ENCODE peak calls at places on chromosomes 2 and 18, in nine cellular contexts. One of them, this sample, is unnamed.

GRCh38 chr2:196233808-196234501 is 62.6 kb upstream of the STK17B start:
- ATAC-seq in aorta: peak
- ATAC-seq in activated CD8-positive, alpha-beta memory T cell treated with anti-CD3 and anti-CD28 coated beads, Interleukin-2, amount 10 ng/mL, durations not matched to agents 7 days and 5 days: peak
- ATAC-seq in gastroesophageal sphincter: peak
- ATAC-seq in PC-3: no peak
- ATAC-seq in stimulated activated effector memory CD8-positive, alpha-beta T cell treated with anti-CD3 and anti-CD28 coated beads, Interleukin-12 subunit alpha, Interleukin-12 subunit beta, amount 100 ng/mL, for 72 hours: peak
- ATAC-seq in heart right ventricle: peak
- ATAC-seq in stimulated activated naive B cell treated with anti-CD40 and anti-IgM and Interleukin-4, amounts not matched to agents 10 μg/mL and 1 μg/mL and 100 μg/mL, for 72 hours: peak
- ATAC-seq in foreskin keratinocyte: no peak
- ATAC-seq in this sample: peak

GRCh38 chr2:41768301-41768700 is 279.5 kb upstream of the PKDCC start:
- ATAC-seq in aorta: no peak
- ATAC-seq in activated CD8-positive, alpha-beta memory T cell treated with anti-CD3 and anti-CD28 coated beads, Interleukin-2, amount 10 ng/mL, durations not matched to agents 7 days and 5 days: no peak
- ATAC-seq in gastroesophageal sphincter: peak
- ATAC-seq in PC-3: no peak
- ATAC-seq in stimulated activated effector memory CD8-positive, alpha-beta T cell treated with anti-CD3 and anti-CD28 coated beads, Interleukin-12 subunit alpha, Interleukin-12 subunit beta, amount 100 ng/mL, for 72 hours: no peak
- ATAC-seq in heart right ventricle: peak
- ATAC-seq in stimulated activated naive B cell treated with anti-CD40 and anti-IgM and Interleukin-4, amounts not matched to agents 10 μg/mL and 1 μg/mL and 100 μg/mL, for 72 hours: no peak
- ATAC-seq in foreskin keratinocyte: no peak
- ATAC-seq in this sample: no peak

GRCh38 chr2:165453672-165454071 is 15.8 kb upstream of the CSRNP3 start:
- ATAC-seq in aorta: no peak
- ATAC-seq in activated CD8-positive, alpha-beta memory T cell treated with anti-CD3 and anti-CD28 coated beads, Interleukin-2, amount 10 ng/mL, durations not matched to agents 7 days and 5 days: no peak
- ATAC-seq in gastroesophageal sphincter: no peak
- ATAC-seq in PC-3: no peak
- ATAC-seq in stimulated activated effector memory CD8-positive, alpha-beta T cell treated with anti-CD3 and anti-CD28 coated beads, Interleukin-12 subunit alpha, Interleukin-12 subunit beta, amount 100 ng/mL, for 72 hours: no peak
- ATAC-seq in heart right ventricle: no peak
- ATAC-seq in stimulated activated naive B cell treated with anti-CD40 and anti-IgM and Interleukin-4, amounts not matched to agents 10 μg/mL and 1 μg/mL and 100 μg/mL, for 72 hours: no peak
- ATAC-seq in foreskin keratinocyte: no peak
- ATAC-seq in this sample: no peak

GRCh38 chr2:109436635-109437225 is 177.0 kb downstream of the SEPTIN10 start:
- ATAC-seq in aorta: peak
- ATAC-seq in activated CD8-positive, alpha-beta memory T cell treated with anti-CD3 and anti-CD28 coated beads, Interleukin-2, amount 10 ng/mL, durations not matched to agents 7 days and 5 days: no peak
- ATAC-seq in gastroesophageal sphincter: no peak
- ATAC-seq in PC-3: no peak
- ATAC-seq in stimulated activated effector memory CD8-positive, alpha-beta T cell treated with anti-CD3 and anti-CD28 coated beads, Interleukin-12 subunit alpha, Interleukin-12 subunit beta, amount 100 ng/mL, for 72 hours: no peak
- ATAC-seq in heart right ventricle: no peak
- ATAC-seq in stimulated activated naive B cell treated with anti-CD40 and anti-IgM and Interleukin-4, amounts not matched to agents 10 μg/mL and 1 μg/mL and 100 μg/mL, for 72 hours: no peak
- ATAC-seq in foreskin keratinocyte: no peak
- ATAC-seq in this sample: no peak

GRCh38 chr18:73283788-73284187 is 416.0 kb upstream of the NETO1 start:
- ATAC-seq in aorta: no peak
- ATAC-seq in activated CD8-positive, alpha-beta memory T cell treated with anti-CD3 and anti-CD28 coated beads, Interleukin-2, amount 10 ng/mL, durations not matched to agents 7 days and 5 days: no peak
- ATAC-seq in gastroesophageal sphincter: no peak
- ATAC-seq in PC-3: peak
- ATAC-seq in stimulated activated effector memory CD8-positive, alpha-beta T cell treated with anti-CD3 and anti-CD28 coated beads, Interleukin-12 subunit alpha, Interleukin-12 subunit beta, amount 100 ng/mL, for 72 hours: no peak
- ATAC-seq in heart right ventricle: no peak
- ATAC-seq in stimulated activated naive B cell treated with anti-CD40 and anti-IgM and Interleukin-4, amounts not matched to agents 10 μg/mL and 1 μg/mL and 100 μg/mL, for 72 hours: no peak
- ATAC-seq in foreskin keratinocyte: no peak
- ATAC-seq in this sample: no peak

GRCh38 chr2:233125455-233126065 is 65.4 kb downstream of the INPP5D start:
- ATAC-seq in aorta: peak
- ATAC-seq in activated CD8-positive, alpha-beta memory T cell treated with anti-CD3 and anti-CD28 coated beads, Interleukin-2, amount 10 ng/mL, durations not matched to agents 7 days and 5 days: no peak
- ATAC-seq in gastroesophageal sphincter: no peak
- ATAC-seq in PC-3: no peak
- ATAC-seq in stimulated activated effector memory CD8-positive, alpha-beta T cell treated with anti-CD3 and anti-CD28 coated beads, Interleukin-12 subunit alpha, Interleukin-12 subunit beta, amount 100 ng/mL, for 72 hours: no peak
- ATAC-seq in heart right ventricle: no peak
- ATAC-seq in stimulated activated naive B cell treated with anti-CD40 and anti-IgM and Interleukin-4, amounts not matched to agents 10 μg/mL and 1 μg/mL and 100 μg/mL, for 72 hours: no peak
- ATAC-seq in foreskin keratinocyte: no peak
- ATAC-seq in this sample: no peak

GRCh38 chr18:79556829-79557585 is 122.6 kb upstream of the CTDP1 start:
- ATAC-seq in aorta: no peak
- ATAC-seq in activated CD8-positive, alpha-beta memory T cell treated with anti-CD3 and anti-CD28 coated beads, Interleukin-2, amount 10 ng/mL, durations not matched to agents 7 days and 5 days: no peak
- ATAC-seq in gastroesophageal sphincter: no peak
- ATAC-seq in PC-3: peak
- ATAC-seq in stimulated activated effector memory CD8-positive, alpha-beta T cell treated with anti-CD3 and anti-CD28 coated beads, Interleukin-12 subunit alpha, Interleukin-12 subunit beta, amount 100 ng/mL, for 72 hours: no peak
- ATAC-seq in heart right ventricle: no peak
- ATAC-seq in stimulated activated naive B cell treated with anti-CD40 and anti-IgM and Interleukin-4, amounts not matched to agents 10 μg/mL and 1 μg/mL and 100 μg/mL, for 72 hours: no peak
- ATAC-seq in foreskin keratinocyte: no peak
- ATAC-seq in this sample: no peak

GRCh38 chr2:181999911-182000310 is 14.3 kb downstream of the PPP1R1C start:
- ATAC-seq in aorta: no peak
- ATAC-seq in activated CD8-positive, alpha-beta memory T cell treated with anti-CD3 and anti-CD28 coated beads, Interleukin-2, amount 10 ng/mL, durations not matched to agents 7 days and 5 days: no peak
- ATAC-seq in gastroesophageal sphincter: no peak
- ATAC-seq in PC-3: no peak
- ATAC-seq in stimulated activated effector memory CD8-positive, alpha-beta T cell treated with anti-CD3 and anti-CD28 coated beads, Interleukin-12 subunit alpha, Interleukin-12 subunit beta, amount 100 ng/mL, for 72 hours: no peak
- ATAC-seq in heart right ventricle: no peak
- ATAC-seq in stimulated activated naive B cell treated with anti-CD40 and anti-IgM and Interleukin-4, amounts not matched to agents 10 μg/mL and 1 μg/mL and 100 μg/mL, for 72 hours: no peak
- ATAC-seq in foreskin keratinocyte: no peak
- ATAC-seq in this sample: no peak

GRCh38 chr2:224849264-224849663 is 133.1 kb upstream of the CCDC195 start:
- ATAC-seq in aorta: no peak
- ATAC-seq in activated CD8-positive, alpha-beta memory T cell treated with anti-CD3 and anti-CD28 coated beads, Interleukin-2, amount 10 ng/mL, durations not matched to agents 7 days and 5 days: no peak
- ATAC-seq in gastroesophageal sphincter: no peak
- ATAC-seq in PC-3: peak
- ATAC-seq in stimulated activated effector memory CD8-positive, alpha-beta T cell treated with anti-CD3 and anti-CD28 coated beads, Interleukin-12 subunit alpha, Interleukin-12 subunit beta, amount 100 ng/mL, for 72 hours: no peak
- ATAC-seq in heart right ventricle: no peak
- ATAC-seq in stimulated activated naive B cell treated with anti-CD40 and anti-IgM and Interleukin-4, amounts not matched to agents 10 μg/mL and 1 μg/mL and 100 μg/mL, for 72 hours: no peak
- ATAC-seq in foreskin keratinocyte: peak
- ATAC-seq in this sample: peak

GRCh38 chr2:177026253-177026652 is 186.3 kb upstream of the HNRNPA3 start:
- ATAC-seq in aorta: no peak
- ATAC-seq in activated CD8-positive, alpha-beta memory T cell treated with anti-CD3 and anti-CD28 coated beads, Interleukin-2, amount 10 ng/mL, durations not matched to agents 7 days and 5 days: no peak
- ATAC-seq in gastroesophageal sphincter: no peak
- ATAC-seq in PC-3: no peak
- ATAC-seq in stimulated activated effector memory CD8-positive, alpha-beta T cell treated with anti-CD3 and anti-CD28 coated beads, Interleukin-12 subunit alpha, Interleukin-12 subunit beta, amount 100 ng/mL, for 72 hours: peak
- ATAC-seq in heart right ventricle: no peak
- ATAC-seq in stimulated activated naive B cell treated with anti-CD40 and anti-IgM and Interleukin-4, amounts not matched to agents 10 μg/mL and 1 μg/mL and 100 μg/mL, for 72 hours: no peak
- ATAC-seq in foreskin keratinocyte: no peak
- ATAC-seq in this sample: no peak

GRCh38 chr18:45930953-45931352 is 36.2 kb downstream of the EPG5 start:
- ATAC-seq in aorta: no peak
- ATAC-seq in activated CD8-positive, alpha-beta memory T cell treated with anti-CD3 and anti-CD28 coated beads, Interleukin-2, amount 10 ng/mL, durations not matched to agents 7 days and 5 days: no peak
- ATAC-seq in gastroesophageal sphincter: no peak
- ATAC-seq in PC-3: no peak
- ATAC-seq in stimulated activated effector memory CD8-positive, alpha-beta T cell treated with anti-CD3 and anti-CD28 coated beads, Interleukin-12 subunit alpha, Interleukin-12 subunit beta, amount 100 ng/mL, for 72 hours: no peak
- ATAC-seq in heart right ventricle: peak
- ATAC-seq in stimulated activated naive B cell treated with anti-CD40 and anti-IgM and Interleukin-4, amounts not matched to agents 10 μg/mL and 1 μg/mL and 100 μg/mL, for 72 hours: no peak
- ATAC-seq in foreskin keratinocyte: no peak
- ATAC-seq in this sample: no peak

GRCh38 chr2:239251971-239252370 is 148.8 kb downstream of the HDAC4 start:
- ATAC-seq in aorta: no peak
- ATAC-seq in activated CD8-positive, alpha-beta memory T cell treated with anti-CD3 and anti-CD28 coated beads, Interleukin-2, amount 10 ng/mL, durations not matched to agents 7 days and 5 days: no peak
- ATAC-seq in gastroesophageal sphincter: no peak
- ATAC-seq in PC-3: no peak
- ATAC-seq in stimulated activated effector memory CD8-positive, alpha-beta T cell treated with anti-CD3 and anti-CD28 coated beads, Interleukin-12 subunit alpha, Interleukin-12 subunit beta, amount 100 ng/mL, for 72 hours: no peak
- ATAC-seq in heart right ventricle: peak
- ATAC-seq in stimulated activated naive B cell treated with anti-CD40 and anti-IgM and Interleukin-4, amounts not matched to agents 10 μg/mL and 1 μg/mL and 100 μg/mL, for 72 hours: no peak
- ATAC-seq in foreskin keratinocyte: no peak
- ATAC-seq in this sample: no peak

GRCh38 chr2:45300026-45300750 is 290.9 kb upstream of the SIX2 start:
- ATAC-seq in aorta: no peak
- ATAC-seq in activated CD8-positive, alpha-beta memory T cell treated with anti-CD3 and anti-CD28 coated beads, Interleukin-2, amount 10 ng/mL, durations not matched to agents 7 days and 5 days: no peak
- ATAC-seq in gastroesophageal sphincter: no peak
- ATAC-seq in PC-3: no peak
- ATAC-seq in stimulated activated effector memory CD8-positive, alpha-beta T cell treated with anti-CD3 and anti-CD28 coated beads, Interleukin-12 subunit alpha, Interleukin-12 subunit beta, amount 100 ng/mL, for 72 hours: peak
- ATAC-seq in heart right ventricle: no peak
- ATAC-seq in stimulated activated naive B cell treated with anti-CD40 and anti-IgM and Interleukin-4, amounts not matched to agents 10 μg/mL and 1 μg/mL and 100 μg/mL, for 72 hours: no peak
- ATAC-seq in foreskin keratinocyte: no peak
- ATAC-seq in this sample: no peak

GRCh38 chr2:107585851-107586250 is 240.8 kb upstream of the RGPD4 start:
- ATAC-seq in aorta: no peak
- ATAC-seq in activated CD8-positive, alpha-beta memory T cell treated with anti-CD3 and anti-CD28 coated beads, Interleukin-2, amount 10 ng/mL, durations not matched to agents 7 days and 5 days: no peak
- ATAC-seq in gastroesophageal sphincter: no peak
- ATAC-seq in PC-3: no peak
- ATAC-seq in stimulated activated effector memory CD8-positive, alpha-beta T cell treated with anti-CD3 and anti-CD28 coated beads, Interleukin-12 subunit alpha, Interleukin-12 subunit beta, amount 100 ng/mL, for 72 hours: no peak
- ATAC-seq in heart right ventricle: no peak
- ATAC-seq in stimulated activated naive B cell treated with anti-CD40 and anti-IgM and Interleukin-4, amounts not matched to agents 10 μg/mL and 1 μg/mL and 100 μg/mL, for 72 hours: no peak
- ATAC-seq in foreskin keratinocyte: peak
- ATAC-seq in this sample: no peak

GRCh38 chr2:178363252-178363651 is 87.7 kb downstream of the PRKRA start:
- ATAC-seq in aorta: no peak
- ATAC-seq in activated CD8-positive, alpha-beta memory T cell treated with anti-CD3 and anti-CD28 coated beads, Interleukin-2, amount 10 ng/mL, durations not matched to agents 7 days and 5 days: no peak
- ATAC-seq in gastroesophageal sphincter: no peak
- ATAC-seq in PC-3: peak
- ATAC-seq in stimulated activated effector memory CD8-positive, alpha-beta T cell treated with anti-CD3 and anti-CD28 coated beads, Interleukin-12 subunit alpha, Interleukin-12 subunit beta, amount 100 ng/mL, for 72 hours: no peak
- ATAC-seq in heart right ventricle: no peak
- ATAC-seq in stimulated activated naive B cell treated with anti-CD40 and anti-IgM and Interleukin-4, amounts not matched to agents 10 μg/mL and 1 μg/mL and 100 μg/mL, for 72 hours: no peak
- ATAC-seq in foreskin keratinocyte: peak
- ATAC-seq in this sample: no peak

GRCh38 chr2:108304975-108305374 is 16.3 kb downstream of the SULT1C2 start:
- ATAC-seq in aorta: no peak
- ATAC-seq in activated CD8-positive, alpha-beta memory T cell treated with anti-CD3 and anti-CD28 coated beads, Interleukin-2, amount 10 ng/mL, durations not matched to agents 7 days and 5 days: no peak
- ATAC-seq in gastroesophageal sphincter: no peak
- ATAC-seq in PC-3: no peak
- ATAC-seq in stimulated activated effector memory CD8-positive, alpha-beta T cell treated with anti-CD3 and anti-CD28 coated beads, Interleukin-12 subunit alpha, Interleukin-12 subunit beta, amount 100 ng/mL, for 72 hours: peak
- ATAC-seq in heart right ventricle: no peak
- ATAC-seq in stimulated activated naive B cell treated with anti-CD40 and anti-IgM and Interleukin-4, amounts not matched to agents 10 μg/mL and 1 μg/mL and 100 μg/mL, for 72 hours: peak
- ATAC-seq in foreskin keratinocyte: no peak
- ATAC-seq in this sample: no peak

GRCh38 chr2:21256006-21256405 is 132.2 kb downstream of the TDRD15 start:
- ATAC-seq in aorta: no peak
- ATAC-seq in activated CD8-positive, alpha-beta memory T cell treated with anti-CD3 and anti-CD28 coated beads, Interleukin-2, amount 10 ng/mL, durations not matched to agents 7 days and 5 days: no peak
- ATAC-seq in gastroesophageal sphincter: peak
- ATAC-seq in PC-3: no peak
- ATAC-seq in stimulated activated effector memory CD8-positive, alpha-beta T cell treated with anti-CD3 and anti-CD28 coated beads, Interleukin-12 subunit alpha, Interleukin-12 subunit beta, amount 100 ng/mL, for 72 hours: no peak
- ATAC-seq in heart right ventricle: peak
- ATAC-seq in stimulated activated naive B cell treated with anti-CD40 and anti-IgM and Interleukin-4, amounts not matched to agents 10 μg/mL and 1 μg/mL and 100 μg/mL, for 72 hours: no peak
- ATAC-seq in foreskin keratinocyte: peak
- ATAC-seq in this sample: no peak

GRCh38 chr2:20430461-20431302 is 16.2 kb upstream of the RHOB start:
- ATAC-seq in aorta: no peak
- ATAC-seq in activated CD8-positive, alpha-beta memory T cell treated with anti-CD3 and anti-CD28 coated beads, Interleukin-2, amount 10 ng/mL, durations not matched to agents 7 days and 5 days: peak
- ATAC-seq in gastroesophageal sphincter: peak
- ATAC-seq in PC-3: peak
- ATAC-seq in stimulated activated effector memory CD8-positive, alpha-beta T cell treated with anti-CD3 and anti-CD28 coated beads, Interleukin-12 subunit alpha, Interleukin-12 subunit beta, amount 100 ng/mL, for 72 hours: peak
- ATAC-seq in heart right ventricle: no peak
- ATAC-seq in stimulated activated naive B cell treated with anti-CD40 and anti-IgM and Interleukin-4, amounts not matched to agents 10 μg/mL and 1 μg/mL and 100 μg/mL, for 72 hours: peak
- ATAC-seq in foreskin keratinocyte: peak
- ATAC-seq in this sample: peak

GRCh38 chr2:42937171-42937875 is 144.9 kb upstream of the HAAO start:
- ATAC-seq in aorta: no peak
- ATAC-seq in activated CD8-positive, alpha-beta memory T cell treated with anti-CD3 and anti-CD28 coated beads, Interleukin-2, amount 10 ng/mL, durations not matched to agents 7 days and 5 days: no peak
- ATAC-seq in gastroesophageal sphincter: no peak
- ATAC-seq in PC-3: no peak
- ATAC-seq in stimulated activated effector memory CD8-positive, alpha-beta T cell treated with anti-CD3 and anti-CD28 coated beads, Interleukin-12 subunit alpha, Interleukin-12 subunit beta, amount 100 ng/mL, for 72 hours: no peak
- ATAC-seq in heart right ventricle: peak
- ATAC-seq in stimulated activated naive B cell treated with anti-CD40 and anti-IgM and Interleukin-4, amounts not matched to agents 10 μg/mL and 1 μg/mL and 100 μg/mL, for 72 hours: no peak
- ATAC-seq in foreskin keratinocyte: peak
- ATAC-seq in this sample: no peak

GRCh38 chr18:23131693-23132319 is 3.5 kb upstream of the CABLES1 start:
- ATAC-seq in aorta: peak
- ATAC-seq in activated CD8-positive, alpha-beta memory T cell treated with anti-CD3 and anti-CD28 coated beads, Interleukin-2, amount 10 ng/mL, durations not matched to agents 7 days and 5 days: peak
- ATAC-seq in gastroesophageal sphincter: peak
- ATAC-seq in PC-3: no peak
- ATAC-seq in stimulated activated effector memory CD8-positive, alpha-beta T cell treated with anti-CD3 and anti-CD28 coated beads, Interleukin-12 subunit alpha, Interleukin-12 subunit beta, amount 100 ng/mL, for 72 hours: peak
- ATAC-seq in heart right ventricle: peak
- ATAC-seq in stimulated activated naive B cell treated with anti-CD40 and anti-IgM and Interleukin-4, amounts not matched to agents 10 μg/mL and 1 μg/mL and 100 μg/mL, for 72 hours: peak
- ATAC-seq in foreskin keratinocyte: no peak
- ATAC-seq in this sample: peak

GRCh38 chr18:25349926-25350560 is 1.9 kb downstream of the ZNF521 start:
- ATAC-seq in aorta: peak
- ATAC-seq in activated CD8-positive, alpha-beta memory T cell treated with anti-CD3 and anti-CD28 coated beads, Interleukin-2, amount 10 ng/mL, durations not matched to agents 7 days and 5 days: no peak
- ATAC-seq in gastroesophageal sphincter: no peak
- ATAC-seq in PC-3: no peak
- ATAC-seq in stimulated activated effector memory CD8-positive, alpha-beta T cell treated with anti-CD3 and anti-CD28 coated beads, Interleukin-12 subunit alpha, Interleukin-12 subunit beta, amount 100 ng/mL, for 72 hours: no peak
- ATAC-seq in heart right ventricle: peak
- ATAC-seq in stimulated activated naive B cell treated with anti-CD40 and anti-IgM and Interleukin-4, amounts not matched to agents 10 μg/mL and 1 μg/mL and 100 μg/mL, for 72 hours: no peak
- ATAC-seq in foreskin keratinocyte: no peak
- ATAC-seq in this sample: no peak

GRCh38 chr2:106147665-106148064 is 46.4 kb downstream of the UXS1 start:
- ATAC-seq in aorta: no peak
- ATAC-seq in activated CD8-positive, alpha-beta memory T cell treated with anti-CD3 and anti-CD28 coated beads, Interleukin-2, amount 10 ng/mL, durations not matched to agents 7 days and 5 days: peak
- ATAC-seq in gastroesophageal sphincter: no peak
- ATAC-seq in PC-3: peak
- ATAC-seq in stimulated activated effector memory CD8-positive, alpha-beta T cell treated with anti-CD3 and anti-CD28 coated beads, Interleukin-12 subunit alpha, Interleukin-12 subunit beta, amount 100 ng/mL, for 72 hours: peak
- ATAC-seq in heart right ventricle: no peak
- ATAC-seq in stimulated activated naive B cell treated with anti-CD40 and anti-IgM and Interleukin-4, amounts not matched to agents 10 μg/mL and 1 μg/mL and 100 μg/mL, for 72 hours: no peak
- ATAC-seq in foreskin keratinocyte: no peak
- ATAC-seq in this sample: peak

GRCh38 chr2:10359731-10360329 is 57.1 kb downstream of the HPCAL1 start:
- ATAC-seq in aorta: no peak
- ATAC-seq in activated CD8-positive, alpha-beta memory T cell treated with anti-CD3 and anti-CD28 coated beads, Interleukin-2, amount 10 ng/mL, durations not matched to agents 7 days and 5 days: no peak
- ATAC-seq in gastroesophageal sphincter: no peak
- ATAC-seq in PC-3: no peak
- ATAC-seq in stimulated activated effector memory CD8-positive, alpha-beta T cell treated with anti-CD3 and anti-CD28 coated beads, Interleukin-12 subunit alpha, Interleukin-12 subunit beta, amount 100 ng/mL, for 72 hours: no peak
- ATAC-seq in heart right ventricle: no peak
- ATAC-seq in stimulated activated naive B cell treated with anti-CD40 and anti-IgM and Interleukin-4, amounts not matched to agents 10 μg/mL and 1 μg/mL and 100 μg/mL, for 72 hours: no peak
- ATAC-seq in foreskin keratinocyte: no peak
- ATAC-seq in this sample: no peak

GRCh38 chr2:229783108-229783721 is 68.9 kb upstream of the DNER start:
- ATAC-seq in aorta: no peak
- ATAC-seq in activated CD8-positive, alpha-beta memory T cell treated with anti-CD3 and anti-CD28 coated beads, Interleukin-2, amount 10 ng/mL, durations not matched to agents 7 days and 5 days: no peak
- ATAC-seq in gastroesophageal sphincter: no peak
- ATAC-seq in PC-3: no peak
- ATAC-seq in stimulated activated effector memory CD8-positive, alpha-beta T cell treated with anti-CD3 and anti-CD28 coated beads, Interleukin-12 subunit alpha, Interleukin-12 subunit beta, amount 100 ng/mL, for 72 hours: no peak
- ATAC-seq in heart right ventricle: no peak
- ATAC-seq in stimulated activated naive B cell treated with anti-CD40 and anti-IgM and Interleukin-4, amounts not matched to agents 10 μg/mL and 1 μg/mL and 100 μg/mL, for 72 hours: peak
- ATAC-seq in foreskin keratinocyte: no peak
- ATAC-seq in this sample: no peak